ENCODE peak calls at places on chromosomes 4 and X, in eight cellular contexts. N is heart left ventricle, O is right lobe of liver, F is neural progenitor cell, P is hepatocyte, C is stomach, M is left ventricle myocardium inferior, R is bronchial epithelial cell. L is an unnamed sample.

GRCh38 chrX:129876734-129877395 is 29.1 kb upstream of the UTP14A start:
- DNase-seq in C (no peak), O (no peak), P (peak; percentile 8), R (peak; percentile 58), M (no peak), N (no peak), F (no peak), L (no peak)

GRCh38 chr4:183342541-183343533 is 20.6 kb upstream of the CLDN24 start:
- DNase-seq in F (peak; percentile 30), O (peak; percentile 36), N (peak; percentile 34), P (no peak), M (peak; percentile 19), C (peak; percentile 17), R (no peak), L (no peak)

GRCh38 chr4:100806988-100807387 is 289.2 kb upstream of the EMCN start:
- DNase-seq in R (no peak), P (no peak), N (no peak), C (no peak), F (no peak), M (no peak), O (no peak), L (no peak)

GRCh38 chr4:81429031-81429430 is 42.7 kb downstream of the RASGEF1B start:
- DNase-seq in N (no peak), F (no peak), C (no peak), O (no peak), R (no peak), M (no peak), P (no peak), L (no peak)

GRCh38 chr4:5753766-5754528 is 42.9 kb downstream of the EVC start:
- DNase-seq in F (no peak), N (no peak), P (peak; percentile 19), M (no peak), R (peak; percentile 85), C (no peak), O (no peak), L (peak; percentile 37)

GRCh38 chr4:101279377-101279871 is 67.9 kb downstream of the PPP3CA start:
- DNase-seq in M (peak; percentile 36), N (peak; percentile 74), F (no peak), O (no peak), R (no peak), C (no peak), P (peak; percentile 50), L (peak; percentile 96)

GRCh38 chrX:96004386-96004785 is 680.3 kb upstream of the DIAPH2 start:
- DNase-seq in M (no peak), F (no peak), P (no peak), N (no peak), C (no peak), O (no peak), R (peak; percentile 84), L (no peak)

GRCh38 chr4:8100696-8101095 is 57.9 kb downstream of the ABLIM2 start:
- DNase-seq in F (no peak), C (no peak), R (no peak), M (no peak), O (no peak), N (no peak), P (no peak), L (no peak)

DNA sequence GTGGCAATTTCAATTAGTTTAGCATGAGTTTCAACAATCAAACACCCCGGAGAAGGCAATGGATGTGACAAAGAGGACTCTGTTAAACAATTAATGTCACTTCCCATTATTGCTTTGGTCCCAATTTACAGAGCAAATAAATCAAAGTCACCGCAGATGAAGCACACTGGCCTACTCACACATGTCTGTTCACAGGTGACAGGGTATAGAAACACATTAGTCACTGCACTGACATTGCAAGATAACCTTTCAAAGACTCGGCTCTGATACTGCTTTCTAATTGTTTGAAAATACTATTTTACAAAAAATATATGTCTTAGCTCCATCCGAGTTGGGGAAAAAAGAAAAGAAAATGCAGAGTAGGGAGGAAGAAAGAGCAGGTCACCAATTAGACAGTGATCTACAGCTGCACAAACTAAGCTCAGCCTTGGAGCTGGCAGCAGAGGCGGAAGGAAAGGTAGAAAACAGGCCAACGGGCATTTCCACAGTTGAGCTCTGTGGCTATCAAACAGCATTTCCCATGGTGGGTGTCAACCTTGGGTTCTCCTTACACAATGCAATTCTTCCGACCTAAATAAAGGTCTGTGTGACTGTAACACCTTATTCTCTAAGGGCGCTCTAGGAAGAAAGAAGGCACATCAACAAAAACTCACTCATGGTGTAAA is 53.9 kb downstream of the PPARGC1A start:
- DNase-seq in M (no peak), C (no peak), P (no peak), O (no peak), R (no peak), F (no peak), N (no peak), L (no peak)
- H3K4me3 ChIP-seq in M (no peak overlapping the region), C (no peak overlapping the region), P (no peak overlapping the region), O (no peak overlapping the region), R (no peak overlapping the region), F (no peak overlapping the region), N (no peak overlapping the region), L (no peak overlapping the region)

GRCh38 chr4:106289737-106290136 is 26.3 kb downstream of the TBCK start:
- DNase-seq in M (no peak), P (no peak), N (no peak), F (no peak), C (no peak), R (peak; percentile 10), O (no peak), L (no peak)
- TF ChIP-seq CTCF in M (no peak), P (no peak), N (no peak), F (no peak), C (no peak), R (no peak), O (no peak), L (no peak)

GRCh38 chrX:37541991-37542390 is 29.5 kb upstream of the LANCL3 start:
- DNase-seq in R (no peak), C (no peak), F (no peak), M (no peak), N (no peak), O (no peak), P (no peak), L (no peak)

GRCh38 chrX:37545066-37545465 is 26.4 kb upstream of the LANCL3 start:
- DNase-seq in O (no peak), N (no peak), C (no peak), R (no peak), P (no peak), F (no peak), M (no peak), L (no peak)

GRCh38 chrX:37543324-37543723 is 28.1 kb upstream of the LANCL3 start:
- DNase-seq in O (no peak), C (peak; percentile 25), F (no peak), N (no peak), R (no peak), P (no peak), M (no peak), L (no peak)

DNA sequence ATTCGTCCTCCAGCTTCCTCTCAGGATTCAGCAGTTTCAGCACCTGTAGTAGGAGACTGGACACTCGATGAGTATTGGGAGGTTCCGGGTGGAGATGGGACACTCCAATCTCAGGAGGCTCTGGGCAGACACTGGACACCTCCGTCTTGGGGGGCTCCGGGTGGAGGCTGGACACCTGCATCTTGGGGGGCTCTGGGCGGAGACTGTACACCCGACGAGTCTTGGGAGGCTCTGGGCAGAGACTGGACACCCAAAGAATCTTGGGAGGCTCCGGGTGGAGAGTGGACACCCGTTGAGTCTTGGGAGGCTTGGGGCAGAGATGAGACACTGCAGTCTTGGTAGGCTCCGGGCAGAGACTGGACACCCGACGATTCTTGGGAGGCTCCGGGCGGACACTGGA is 28.7 kb upstream of the LANCL3 start:
- DNase-seq in O (no peak), P (no peak), M (no peak), F (no peak), R (no peak), N (peak; percentile 19), C (no peak), L (no peak)
- H3K36me3 ChIP-seq in O (no peaks in the 10 kb centered on the region), P (no peaks in the 10 kb centered on the region), M (no peaks in the 10 kb centered on the region), F (no peaks in the 10 kb centered on the region), R (no peaks in the 10 kb centered on the region), N (no peaks in the 10 kb centered on the region), C (no peaks in the 10 kb centered on the region), L (no peaks in the 10 kb centered on the region)

GRCh38 chr4:118741456-118741855 is 56.3 kb downstream of the METTL14 start:
- DNase-seq in P (no peak), R (no peak), M (no peak), N (no peak), F (no peak), C (no peak), O (no peak), L (no peak)
- H3K4me3 ChIP-seq in P (no peak overlapping the region), R (no peak overlapping the region), M (peak overlapping the region; percentile 40), N (peak overlapping the region; percentile 0), F (no peak overlapping the region), C (no peak overlapping the region), O (no peak overlapping the region), L (no peak overlapping the region)

DNA sequence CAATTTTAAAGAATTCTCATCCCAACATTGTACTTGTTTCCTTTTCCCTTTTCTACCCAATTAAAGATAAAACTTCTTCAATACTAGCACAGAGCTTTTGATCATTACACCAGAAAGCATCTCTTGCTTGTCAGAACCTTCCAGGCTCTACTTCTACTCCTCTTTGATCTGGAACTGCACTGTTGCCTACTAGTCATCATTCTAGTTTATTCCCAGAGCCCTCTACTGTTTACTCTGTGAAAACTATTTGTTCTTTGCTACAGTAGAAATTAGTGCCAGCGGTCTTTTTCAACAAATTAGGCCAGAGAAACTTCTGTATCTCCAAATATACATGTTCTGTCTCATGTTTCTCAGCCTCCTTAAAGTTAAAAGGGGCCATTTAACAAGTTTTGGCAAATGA is 46.8 kb upstream of the TMPRSS11F start:
- DNase-seq in N (no peak), F (no peak), M (no peak), C (no peak), O (no peak), R (no peak), P (peak; percentile 7), L (no peak)
- TF ChIP-seq CTCF in N (no peak), F (no peak), M (no peak), C (no peak), O (no peak), R (peak; percentile 8), P (peak; percentile 15), L (no peak)

GRCh38 chr4:77037736-77038135 is 38.1 kb downstream of the CCNI start:
- DNase-seq in N (no peak), R (no peak), C (no peak), P (no peak), M (no peak), F (no peak), O (no peak), L (no peak)

GRCh38 chr4:77043507-77044131 is 32.2 kb downstream of the CCNI start:
- DNase-seq in F (no peak), R (no peak), C (no peak), M (no peak), O (no peak), N (no peak), P (no peak), L (peak; percentile 63)

GRCh38 chr4:77040265-77040664 is 35.5 kb downstream of the CCNI start:
- DNase-seq in C (no peak), O (no peak), M (no peak), F (no peak), P (no peak), N (no peak), R (peak; percentile 77), L (peak; percentile 31)

GRCh38 chr4:77044458-77045124 is 31.2 kb downstream of the CCNI start:
- DNase-seq in R (peak; percentile 50), P (peak; percentile 58), F (peak; percentile 28), N (no peak), C (no peak), M (no peak), O (no peak), L (no peak)

GRCh38 chr4:77040856-77041576 is 34.8 kb downstream of the CCNI start:
- DNase-seq in O (no peak), C (no peak), P (no peak), F (no peak), M (no peak), N (no peak), R (no peak), L (no peak)
- H3K36me3 ChIP-seq in O (peaks cover 4% of the 10 kb centered on the region), C (peaks cover 20% of the 10 kb centered on the region), P (no peaks in the 10 kb centered on the region), F (no peaks in the 10 kb centered on the region), M (peaks cover 16% of the 10 kb centered on the region), N (peaks cover 42% of the 10 kb centered on the region), R (peaks cover 3% of the 10 kb centered on the region), L (peaks cover 5% of the 10 kb centered on the region)